ENCODE peak calls at places on chromosomes 11 and 22, in five cellular contexts. One of them, this sample, is unnamed.

GRCh38 chr11:1194231-1194976 is 28.5 kb upstream of the MUC5B start:
- DNase-seq in thyroid gland: no peak
- DNase-seq in heart right ventricle: no peak
- DNase-seq in right cardiac atrium: no peak
- DNase-seq in effector memory CD4-positive, alpha-beta T cell: no peak
- DNase-seq in this sample: peak; percentile 6

GRCh38 chr22:36384766-36385400 is 2.9 kb downstream of the MYH9 start:
- DNase-seq in right cardiac atrium: no peak
- DNase-seq in effector memory CD4-positive, alpha-beta T cell: no peak
- DNase-seq in thyroid gland: no peak
- DNase-seq in heart right ventricle: no peak
- DNase-seq in this sample: no peak

GRCh38 chr11:120391297-120391696 is 55.1 kb downstream of the ARHGEF12 start:
- DNase-seq in effector memory CD4-positive, alpha-beta T cell: no peak
- DNase-seq in heart right ventricle: no peak
- DNase-seq in thyroid gland: no peak
- DNase-seq in right cardiac atrium: no peak
- DNase-seq in this sample: no peak

GRCh38 chr11:85718991-85719807 is 33.2 kb upstream of the CCDC89 start:
- DNase-seq in heart right ventricle: peak; percentile 20
- DNase-seq in effector memory CD4-positive, alpha-beta T cell: no peak
- DNase-seq in thyroid gland: peak; percentile 5
- DNase-seq in right cardiac atrium: peak; percentile 72
- DNase-seq in this sample: no peak

GRCh38 chr11:65279713-65280459 is 18.1 kb downstream of the POLA2 start:
- DNase-seq in thyroid gland: no peak
- DNase-seq in effector memory CD4-positive, alpha-beta T cell: peak; percentile 10
- DNase-seq in right cardiac atrium: peak; percentile 62
- DNase-seq in heart right ventricle: no peak
- DNase-seq in this sample: peak; percentile 71

GRCh38 chr11:83064011-83064410 is 7.7 kb downstream of the RAB30 start:
- DNase-seq in effector memory CD4-positive, alpha-beta T cell: no peak
- DNase-seq in thyroid gland: no peak
- DNase-seq in heart right ventricle: no peak
- DNase-seq in right cardiac atrium: no peak
- DNase-seq in this sample: no peak

GRCh38 chr22:39534591-39535301 is 2.2 kb upstream of the RPS19BP1 start:
- DNase-seq in thyroid gland: peak; percentile 87
- DNase-seq in effector memory CD4-positive, alpha-beta T cell: peak; percentile 53
- DNase-seq in right cardiac atrium: peak; percentile 83
- DNase-seq in heart right ventricle: peak; percentile 87
- DNase-seq in this sample: peak; percentile 93

GRCh38 chr11:103055174-103055890 is 36.6 kb downstream of the DCUN1D5 start:
- DNase-seq in thyroid gland: no peak
- DNase-seq in effector memory CD4-positive, alpha-beta T cell: no peak
- DNase-seq in heart right ventricle: no peak
- DNase-seq in right cardiac atrium: no peak
- DNase-seq in this sample: peak; percentile 17

GRCh38 chr11:14446701-14447169 is 52.9 kb downstream of the COPB1 start:
- DNase-seq in right cardiac atrium: no peak
- DNase-seq in thyroid gland: no peak
- DNase-seq in effector memory CD4-positive, alpha-beta T cell: no peak
- DNase-seq in heart right ventricle: no peak
- DNase-seq in this sample: no peak

GRCh38 chr22:19810381-19811141 is 44.1 kb downstream of the GNB1L start:
- DNase-seq in effector memory CD4-positive, alpha-beta T cell: no peak
- DNase-seq in thyroid gland: peak; percentile 2
- DNase-seq in right cardiac atrium: no peak
- DNase-seq in heart right ventricle: peak; percentile 10
- DNase-seq in this sample: no peak

GRCh38 chr11:73141309-73142127 is 600 bp downstream of the FCHSD2 start:
- DNase-seq in heart right ventricle: peak; percentile 86
- DNase-seq in right cardiac atrium: peak; percentile 85
- DNase-seq in effector memory CD4-positive, alpha-beta T cell: peak; percentile 41
- DNase-seq in thyroid gland: peak; percentile 76
- DNase-seq in this sample: peak; percentile 70

GRCh38 chr22:20904008-20904979 is 12.9 kb upstream of the CRKL start:
- DNase-seq in right cardiac atrium: no peak
- DNase-seq in heart right ventricle: no peak
- DNase-seq in effector memory CD4-positive, alpha-beta T cell: no peak
- DNase-seq in thyroid gland: no peak
- DNase-seq in this sample: no peak

GRCh38 chr11:110829873-110830272 is 117.6 kb upstream of the ARHGAP20 start:
- DNase-seq in right cardiac atrium: no peak
- DNase-seq in heart right ventricle: no peak
- DNase-seq in effector memory CD4-positive, alpha-beta T cell: no peak
- DNase-seq in thyroid gland: no peak
- DNase-seq in this sample: no peak

GRCh38 chr11:65776196-65776595 is 4.6 kb downstream of the AP5B1 start:
- DNase-seq in effector memory CD4-positive, alpha-beta T cell: no peak
- DNase-seq in right cardiac atrium: no peak
- DNase-seq in thyroid gland: no peak
- DNase-seq in heart right ventricle: no peak
- DNase-seq in this sample: no peak

GRCh38 chr11:62842171-62842717 is 2.9 kb upstream of the WDR74 start:
- DNase-seq in effector memory CD4-positive, alpha-beta T cell: no peak
- DNase-seq in right cardiac atrium: peak; percentile 35
- DNase-seq in thyroid gland: peak; percentile 13
- DNase-seq in heart right ventricle: peak; percentile 28
- DNase-seq in this sample: no peak

GRCh38 chr11:59878482-59878881 is at the start of gene OOSP3:
- DNase-seq in thyroid gland: no peak
- DNase-seq in heart right ventricle: no peak
- DNase-seq in effector memory CD4-positive, alpha-beta T cell: no peak
- DNase-seq in right cardiac atrium: no peak
- DNase-seq in this sample: no peak

GRCh38 chr22:36465232-36466021 is 16.0 kb downstream of the TXN2 start:
- DNase-seq in heart right ventricle: peak; percentile 52
- DNase-seq in thyroid gland: peak; percentile 96
- DNase-seq in right cardiac atrium: peak; percentile 73
- DNase-seq in effector memory CD4-positive, alpha-beta T cell: no peak
- DNase-seq in this sample: peak; percentile 99

GRCh38 chr22:32473388-32473952 is 1.1 kb upstream of the FBXO7 start:
- DNase-seq in thyroid gland: peak; percentile 10
- DNase-seq in effector memory CD4-positive, alpha-beta T cell: no peak
- DNase-seq in heart right ventricle: no peak
- DNase-seq in right cardiac atrium: peak; percentile 13
- DNase-seq in this sample: peak; percentile 11

GRCh38 chr11:14275081-14275480 is 83.9 kb downstream of the RRAS2 start:
- DNase-seq in thyroid gland: no peak
- DNase-seq in heart right ventricle: no peak
- DNase-seq in right cardiac atrium: no peak
- DNase-seq in effector memory CD4-positive, alpha-beta T cell: no peak
- DNase-seq in this sample: no peak

GRCh38 chr11:131302831-131303230 is 67.6 kb upstream of the NTM start:
- DNase-seq in thyroid gland: no peak
- DNase-seq in heart right ventricle: no peak
- DNase-seq in right cardiac atrium: no peak
- DNase-seq in effector memory CD4-positive, alpha-beta T cell: no peak
- DNase-seq in this sample: no peak

GRCh38 chr11:59186130-59186594 is 14.2 kb downstream of the DTX4 start:
- DNase-seq in effector memory CD4-positive, alpha-beta T cell: peak; percentile 8
- DNase-seq in thyroid gland: peak; percentile 23
- DNase-seq in right cardiac atrium: no peak
- DNase-seq in heart right ventricle: peak; percentile 29
- DNase-seq in this sample: peak; percentile 72

GRCh38 chr22:36874309-36874696 is 13.5 kb downstream of the NCF4 start:
- DNase-seq in thyroid gland: no peak
- DNase-seq in heart right ventricle: no peak
- DNase-seq in effector memory CD4-positive, alpha-beta T cell: no peak
- DNase-seq in right cardiac atrium: no peak
- DNase-seq in this sample: no peak

GRCh38 chr11:107999759-108000455 is 8.8 kb upstream of the CUL5 start:
- DNase-seq in effector memory CD4-positive, alpha-beta T cell: no peak
- DNase-seq in heart right ventricle: no peak
- DNase-seq in right cardiac atrium: no peak
- DNase-seq in thyroid gland: no peak
- DNase-seq in this sample: peak; percentile 21

GRCh38 chr22:48371391-48371790 is 1456.3 kb downstream of the BRD1 start:
- DNase-seq in effector memory CD4-positive, alpha-beta T cell: no peak
- DNase-seq in thyroid gland: no peak
- DNase-seq in heart right ventricle: no peak
- DNase-seq in right cardiac atrium: no peak
- DNase-seq in this sample: no peak

DNA sequence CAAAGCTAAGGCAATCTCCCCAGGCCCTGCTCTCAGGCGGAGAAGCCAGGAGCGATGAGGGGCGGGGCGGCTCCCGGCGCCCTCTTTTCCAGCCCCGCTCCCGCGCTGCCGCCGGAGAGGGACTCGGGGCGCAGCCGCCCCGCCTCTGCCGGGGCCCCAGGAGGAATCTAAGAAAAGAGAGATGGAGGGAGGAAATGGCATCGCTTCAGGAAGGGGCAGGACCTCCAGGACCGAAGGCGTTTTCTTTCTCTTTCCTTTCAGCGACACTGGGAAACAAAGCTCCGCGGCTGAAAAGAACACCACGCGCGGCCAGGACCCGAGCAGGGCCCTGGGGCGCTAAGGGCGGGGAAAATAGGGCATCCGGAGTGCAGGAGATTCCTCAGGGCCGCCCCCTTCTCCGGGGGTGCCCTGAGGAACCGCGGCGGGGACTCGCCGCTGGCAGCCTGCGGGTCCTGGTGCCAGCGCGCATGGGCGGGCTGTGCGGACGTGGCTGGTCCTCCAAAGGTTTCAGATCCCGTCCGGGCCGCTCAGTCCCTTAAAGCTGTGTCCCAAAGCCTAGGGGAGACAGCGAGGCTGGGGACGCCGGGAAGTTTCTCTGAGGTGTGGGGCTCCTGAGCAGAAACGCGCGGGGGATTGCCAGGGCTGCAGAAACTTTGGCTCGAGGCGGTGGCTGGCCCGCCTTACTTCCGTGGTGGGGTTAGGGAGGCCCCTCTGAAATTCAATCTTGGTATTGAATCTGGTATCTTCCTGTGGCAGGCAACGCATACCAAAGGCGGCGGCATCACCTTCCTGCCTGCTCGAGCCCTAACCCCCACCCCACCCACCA is 2.8 kb upstream of the BSX start:
- DNase-seq in effector memory CD4-positive, alpha-beta T cell: no peak
- DNase-seq in thyroid gland: peak; percentile 14
- DNase-seq in heart right ventricle: no peak
- DNase-seq in right cardiac atrium: no peak
- DNase-seq in this sample: peak; percentile 15
- H3K4me3 ChIP-seq in effector memory CD4-positive, alpha-beta T cell: peak overlapping the region; percentile 58
- H3K4me3 ChIP-seq in thyroid gland: peak overlapping the region; percentile 36
- H3K4me3 ChIP-seq in heart right ventricle: peak overlapping the region; percentile 47
- H3K4me3 ChIP-seq in right cardiac atrium: peak overlapping the region; percentile 60
- H3K4me3 ChIP-seq in this sample: peak overlapping the region; percentile 18

GRCh38 chr11:57482782-57483569 is 22.6 kb downstream of the RTN4RL2 start:
- DNase-seq in right cardiac atrium: peak; percentile 46
- DNase-seq in heart right ventricle: peak; percentile 46
- DNase-seq in thyroid gland: peak; percentile 68
- DNase-seq in effector memory CD4-positive, alpha-beta T cell: no peak
- DNase-seq in this sample: no peak
- H3K4me1 ChIP-seq in right cardiac atrium: no peaks in the 10 kb centered on the region
- H3K4me1 ChIP-seq in heart right ventricle: peaks cover 16% of the 10 kb centered on the region
- H3K4me1 ChIP-seq in thyroid gland: peaks cover 16% of the 10 kb centered on the region
- H3K4me1 ChIP-seq in effector memory CD4-positive, alpha-beta T cell: peaks cover 11% of the 10 kb centered on the region
- H3K4me1 ChIP-seq in this sample: peaks cover 31% of the 10 kb centered on the region

GRCh38 chr11:123193742-123194141 is 1.3 kb downstream of the CLMP start:
- DNase-seq in right cardiac atrium: no peak
- DNase-seq in thyroid gland: no peak
- DNase-seq in effector memory CD4-positive, alpha-beta T cell: no peak
- DNase-seq in heart right ventricle: no peak
- DNase-seq in this sample: no peak
- H3K4me3 ChIP-seq in right cardiac atrium: peak overlapping the region; percentile 37
- H3K4me3 ChIP-seq in thyroid gland: no peak overlapping the region
- H3K4me3 ChIP-seq in effector memory CD4-positive, alpha-beta T cell: no peak overlapping the region
- H3K4me3 ChIP-seq in heart right ventricle: peak overlapping the region; percentile 51
- H3K4me3 ChIP-seq in this sample: no peak overlapping the region

GRCh38 chr22:50298266-50298637 is 9.2 kb downstream of the PLXNB2 start:
- DNase-seq in right cardiac atrium: no peak
- DNase-seq in thyroid gland: no peak
- DNase-seq in effector memory CD4-positive, alpha-beta T cell: no peak
- DNase-seq in heart right ventricle: no peak
- DNase-seq in this sample: no peak
- H3K4me1 ChIP-seq in right cardiac atrium: peaks cover 8% of the 10 kb centered on the region
- H3K4me1 ChIP-seq in thyroid gland: peaks cover 100% of the 10 kb centered on the region
- H3K4me1 ChIP-seq in effector memory CD4-positive, alpha-beta T cell: no peaks in the 10 kb centered on the region
- H3K4me1 ChIP-seq in heart right ventricle: peaks cover 75% of the 10 kb centered on the region
- H3K4me1 ChIP-seq in this sample: peaks cover 96% of the 10 kb centered on the region

GRCh38 chr11:118560806-118561205 is 4.9 kb downstream of the IFT46 start:
- DNase-seq in thyroid gland: no peak
- DNase-seq in effector memory CD4-positive, alpha-beta T cell: no peak
- DNase-seq in heart right ventricle: no peak
- DNase-seq in right cardiac atrium: no peak
- DNase-seq in this sample: no peak

GRCh38 chr11:118570787-118571186 is 1.4 kb upstream of the ARCN1 start:
- DNase-seq in thyroid gland: no peak
- DNase-seq in effector memory CD4-positive, alpha-beta T cell: no peak
- DNase-seq in heart right ventricle: no peak
- DNase-seq in right cardiac atrium: no peak
- DNase-seq in this sample: no peak

GRCh38 chr11:118569670-118570069 is 2.5 kb upstream of the ARCN1 start:
- DNase-seq in effector memory CD4-positive, alpha-beta T cell: no peak
- DNase-seq in right cardiac atrium: no peak
- DNase-seq in heart right ventricle: no peak
- DNase-seq in thyroid gland: no peak
- DNase-seq in this sample: no peak

GRCh38 chr11:118565062-118565461 is 669 bp downstream of the IFT46 start:
- DNase-seq in thyroid gland: no peak
- DNase-seq in right cardiac atrium: peak; percentile 68
- DNase-seq in effector memory CD4-positive, alpha-beta T cell: no peak
- DNase-seq in heart right ventricle: peak; percentile 19
- DNase-seq in this sample: no peak
- H3K4me3 ChIP-seq in thyroid gland: peak overlapping the region; percentile 44
- H3K4me3 ChIP-seq in right cardiac atrium: peak overlapping the region; percentile 95
- H3K4me3 ChIP-seq in effector memory CD4-positive, alpha-beta T cell: no peak overlapping the region
- H3K4me3 ChIP-seq in heart right ventricle: peak overlapping the region; percentile 46
- H3K4me3 ChIP-seq in this sample: no peak overlapping the region

GRCh38 chr11:123168236-123168635 is 26.8 kb downstream of the CLMP start:
- DNase-seq in right cardiac atrium: no peak
- DNase-seq in effector memory CD4-positive, alpha-beta T cell: no peak
- DNase-seq in thyroid gland: no peak
- DNase-seq in heart right ventricle: no peak
- DNase-seq in this sample: no peak
- H3K4me1 ChIP-seq in right cardiac atrium: no peaks in the 10 kb centered on the region
- H3K4me1 ChIP-seq in effector memory CD4-positive, alpha-beta T cell: no peaks in the 10 kb centered on the region
- H3K4me1 ChIP-seq in thyroid gland: no peaks in the 10 kb centered on the region
- H3K4me1 ChIP-seq in heart right ventricle: no peaks in the 10 kb centered on the region
- H3K4me1 ChIP-seq in this sample: peaks cover 4% of the 10 kb centered on the region

GRCh38 chr22:38204784-38205183 is 3.0 kb downstream of the MAFF start:
- DNase-seq in heart right ventricle: no peak
- DNase-seq in effector memory CD4-positive, alpha-beta T cell: no peak
- DNase-seq in thyroid gland: no peak
- DNase-seq in right cardiac atrium: no peak
- DNase-seq in this sample: no peak
- H3K4me3 ChIP-seq in heart right ventricle: no peak overlapping the region
- H3K4me3 ChIP-seq in effector memory CD4-positive, alpha-beta T cell: no peak overlapping the region
- H3K4me3 ChIP-seq in thyroid gland: no peak overlapping the region
- H3K4me3 ChIP-seq in right cardiac atrium: no peak overlapping the region
- H3K4me3 ChIP-seq in this sample: no peak overlapping the region